ENCODE peak calls at places on chromosomes 4 and X, in six cellular contexts. Z is mammary epithelial cell, R is mucosa of descending colon, N is pancreas, G is tibial nerve, A is spleen. X is an unnamed sample.
A peak's percentile ranks its signal among the peaks of the same experiment; 100 is the strongest.

GRCh38 chr4:36208884-36209473 is 35.3 kb downstream of the ARAP2 start:
- DNase-seq in A (no peak), Z (no peak), N (no peak), G (no peak), R (peak; percentile 14), X (no peak)

GRCh38 chr4:184282251-184282713 is 64.6 kb upstream of the ENPP6 start:
- DNase-seq in R (peak; percentile 65), A (peak; percentile 86), Z (peak; percentile 45), G (no peak), N (no peak), X (no peak)

GRCh38 chr4:98935633-98936032 is 6.7 kb upstream of the EIF4E start:
- DNase-seq in Z (no peak), R (no peak), G (no peak), A (no peak), N (no peak), X (no peak)

GRCh38 chr4:175691791-175692190 is 120.3 kb downstream of the GPM6A start:
- DNase-seq in N (no peak), R (no peak), A (no peak), Z (no peak), G (no peak), X (no peak)

GRCh38 chr4:10965196-10965595 is 280.6 kb upstream of the CLNK start:
- DNase-seq in A (no peak), R (no peak), G (no peak), Z (no peak), N (no peak), X (peak; percentile 71)

GRCh38 chr4:178165251-178165650 is 723.0 kb upstream of the AGA start:
- DNase-seq in R (no peak), G (no peak), Z (no peak), A (no peak), N (no peak), X (no peak)

GRCh38 chr4:147822128-147822527 is 90.2 kb downstream of the ARHGAP10 start:
- DNase-seq in G (peak; percentile 94), N (peak; percentile 82), Z (peak; percentile 98), R (peak; percentile 46), A (no peak), X (no peak)

GRCh38 chr4:108466936-108467902 is 153.2 kb upstream of the RPL34 start:
- DNase-seq in A (no peak), Z (peak; percentile 91), N (no peak), R (no peak), G (no peak), X (peak; percentile 34)

GRCh38 chr4:172998527-172999469 is 169.8 kb upstream of the GALNT7 start:
- DNase-seq in N (no peak), Z (peak; percentile 76), G (no peak), R (peak; percentile 21), A (no peak), X (peak; percentile 11)

GRCh38 chr4:140135529-140136021 is 18.4 kb downstream of the MAML3 start:
- DNase-seq in Z (no peak), A (no peak), R (no peak), G (peak; percentile 25), N (peak; percentile 69), X (no peak)

GRCh38 chrX:133005038-133005437 is 46.6 kb upstream of the HS6ST2 start:
- DNase-seq in R (no peak), A (no peak), N (no peak), Z (peak; percentile 1), G (no peak), X (no peak)

GRCh38 chr4:128810331-128810870 is 901 bp downstream of the JADE1 start:
- DNase-seq in A (peak; percentile 82), N (no peak), R (peak; percentile 54), G (no peak), Z (no peak), X (no peak)

GRCh38 chrX:23383411-23383810 is 48.8 kb downstream of the PTCHD1 start:
- DNase-seq in N (no peak), R (no peak), G (no peak), A (no peak), Z (no peak), X (no peak)

GRCh38 chr4:182207806-182208483 is 35.3 kb upstream of the TENM3 start:
- DNase-seq in Z (peak; percentile 86), R (no peak), G (no peak), A (no peak), N (no peak), X (no peak)

GRCh38 chr4:186761281-186761897 is 37.7 kb upstream of the FAT1 start:
- DNase-seq in A (no peak), Z (no peak), N (no peak), R (no peak), G (no peak), X (peak; percentile 43)

GRCh38 chr4:129371901-129372300 is 275.9 kb downstream of the C4orf33 start:
- DNase-seq in A (no peak), G (no peak), Z (no peak), N (no peak), R (no peak), X (no peak)

GRCh38 chr4:80171656-80172055 is 25.6 kb upstream of the PRDM8 start:
- DNase-seq in R (no peak), A (no peak), N (no peak), Z (peak; percentile 31), G (no peak), X (no peak)

GRCh38 chr4:65089666-65090065 is 580.6 kb downstream of the EPHA5 start:
- DNase-seq in N (no peak), G (no peak), A (no peak), Z (peak; percentile 7), R (no peak), X (no peak)

GRCh38 chrX:100622989-100623388 is 13.6 kb downstream of the TSPAN6 start:
- DNase-seq in Z (no peak), G (no peak), N (no peak), A (no peak), R (no peak), X (no peak)

GRCh38 chr4:107037188-107037587 is 1.1 kb upstream of the DKK2 start:
- DNase-seq in A (peak; percentile 65), N (peak; percentile 80), G (peak; percentile 16), R (peak; percentile 17), Z (no peak), X (peak; percentile 43)
- H3K4me3 ChIP-seq in A (peak overlapping the region; percentile 59), N (no peak overlapping the region), G (no peak overlapping the region), R (no peak overlapping the region), Z (no peak overlapping the region), X (no peak overlapping the region)

GRCh38 chr4:271492-272103 is 33.7 kb downstream of the ZNF732 start:
- DNase-seq in N (no peak), A (no peak), G (no peak), Z (no peak), R (no peak), X (no peak)

DNA sequence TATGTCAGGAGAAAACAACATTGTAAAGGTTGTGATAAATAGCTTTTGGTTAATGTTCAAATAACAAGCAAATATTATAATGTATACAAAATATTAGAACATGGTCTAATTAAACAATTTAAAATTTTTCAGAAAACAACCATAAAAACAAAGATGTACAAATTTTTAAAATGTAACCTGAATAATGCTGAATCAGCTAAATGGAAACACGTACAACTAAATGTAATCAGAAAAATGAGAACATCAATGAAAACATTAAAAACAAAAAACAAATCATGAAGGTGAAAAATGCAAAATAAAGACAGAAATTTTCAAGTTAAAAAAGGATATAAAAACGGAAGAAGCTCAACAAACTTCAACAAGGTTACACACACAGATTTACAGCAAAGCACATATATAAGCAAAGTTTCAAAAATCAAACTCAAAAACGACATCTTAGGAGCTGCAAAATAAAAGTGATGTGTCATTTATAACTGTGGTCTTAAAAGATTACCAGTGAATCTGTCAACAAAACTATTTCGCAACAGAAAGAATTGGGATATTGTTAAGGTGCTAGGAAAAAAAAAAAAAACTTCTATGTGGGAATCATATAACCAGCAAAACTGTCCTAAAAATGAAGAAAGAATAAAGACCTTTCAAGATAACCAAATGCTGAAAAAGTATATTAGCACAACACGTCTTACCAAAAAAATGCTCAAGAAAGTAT is 31.8 kb downstream of the ZNF732 start:
- DNase-seq in Z (no peak), G (no peak), N (no peak), A (no peak), R (no peak), X (no peak)
- H3K9me3 ChIP-seq in Z (peaks cover 47% of the 10 kb centered on the region), G (peaks cover 98% of the 10 kb centered on the region), N (peaks cover 15% of the 10 kb centered on the region), A (peaks cover 100% of the 10 kb centered on the region), R (peaks cover 96% of the 10 kb centered on the region), X (peaks cover 9% of the 10 kb centered on the region)

GRCh38 chr4:3420956-3421355 is 20.8 kb upstream of the HGFAC start:
- DNase-seq in R (no peak), G (no peak), N (peak; percentile 49), A (peak; percentile 47), Z (no peak), X (no peak)

GRCh38 chr4:3423406-3423805 is 18.4 kb upstream of the HGFAC start:
- DNase-seq in N (no peak), G (no peak), R (no peak), A (no peak), Z (no peak), X (no peak)

GRCh38 chr4:3421470-3421869 is 20.3 kb upstream of the HGFAC start:
- DNase-seq in Z (no peak), R (no peak), A (peak; percentile 51), N (peak; percentile 49), G (no peak), X (no peak)

GRCh38 chr4:3422808-3423297 is 18.9 kb upstream of the HGFAC start:
- DNase-seq in R (no peak), Z (no peak), G (no peak), A (no peak), N (no peak), X (no peak)

GRCh38 chr4:3422241-3422801 is 19.4 kb upstream of the HGFAC start:
- DNase-seq in Z (no peak), G (no peak), R (no peak), A (peak; percentile 67), N (peak; percentile 45), X (no peak)
- H3K36me3 ChIP-seq in Z (peaks cover 16% of the 10 kb centered on the region), G (peaks cover 85% of the 10 kb centered on the region), R (no peaks in the 10 kb centered on the region), A (no peaks in the 10 kb centered on the region), N (no peaks in the 10 kb centered on the region), X (no peaks in the 10 kb centered on the region)

GRCh38 chrX:13162772-13163171 is 118.4 kb upstream of the FAM9C start:
- DNase-seq in N (no peak), Z (no peak), A (no peak), R (no peak), G (no peak), X (no peak)

GRCh38 chrX:13167444-13168207 is 123.2 kb upstream of the FAM9C start:
- DNase-seq in R (no peak), N (no peak), A (no peak), Z (peak; percentile 24), G (no peak), X (peak; percentile 2)

GRCh38 chrX:13165747-13166146 is 121.3 kb upstream of the FAM9C start:
- DNase-seq in G (no peak), N (no peak), R (no peak), Z (no peak), A (no peak), X (no peak)

GRCh38 chrX:13165266-13165665 is 120.8 kb upstream of the FAM9C start:
- DNase-seq in G (no peak), R (no peak), Z (no peak), N (no peak), A (no peak), X (no peak)

DNA sequence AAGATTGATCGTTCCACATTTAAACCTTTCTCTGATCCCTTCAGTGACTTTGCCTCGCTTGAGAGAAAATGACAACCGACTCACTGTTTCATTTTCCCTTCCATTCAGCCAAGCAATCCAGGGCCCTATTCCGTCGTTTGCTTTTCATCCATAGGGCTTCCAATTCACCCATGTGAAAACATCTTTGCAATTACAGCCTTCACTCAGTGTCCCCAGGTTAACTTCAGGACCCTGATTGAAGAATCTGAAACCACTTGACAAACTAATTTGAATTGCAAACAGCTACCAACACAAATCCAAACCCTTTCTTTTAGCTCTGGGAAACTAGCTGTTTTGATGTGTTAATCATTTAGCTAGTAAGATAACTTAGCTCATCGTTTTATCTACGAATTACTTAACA is 120.2 kb upstream of the FAM9C start:
- DNase-seq in N (no peak), A (no peak), G (no peak), R (no peak), Z (no peak), X (no peak)
- H3K4me3 ChIP-seq in N (no peak overlapping the region), A (no peak overlapping the region), G (no peak overlapping the region), R (no peak overlapping the region), Z (no peak overlapping the region), X (no peak overlapping the region)

X was measured in MG63.